ENCODE peak calls at places on chromosomes 16 and 17, in four cellular contexts. X is H9, P is IMR-90, N is H1. C is an unnamed sample.

GRCh38 chr17:53462393-53462811 is 360.3 kb upstream of the KIF2B start:
- DNase-seq in X (no peak), P (no peak), N (no peak), C (no peak)

GRCh38 chr17:10135539-10136257 is 62.7 kb downstream of the GAS7 start:
- DNase-seq in X (no peak), P (peak; percentile 56), N (no peak), C (no peak)

GRCh38 chr16:88844412-88845118 is 12.2 kb downstream of the GALNS start:
- DNase-seq in X (peak; percentile 53), P (no peak), N (no peak), C (peak; percentile 44)

GRCh38 chr16:68416057-68417046 is 32.0 kb downstream of the SMPD3 start:
- DNase-seq in X (no peak), P (no peak), N (no peak), C (no peak)

GRCh38 chr16:87295259-87295658 is 21.9 kb downstream of the C16orf95 start:
- DNase-seq in X (no peak), P (no peak), N (no peak), C (peak; percentile 88)

GRCh38 chr17:14211778-14212177 is 24.9 kb downstream of the CDRT15 start:
- DNase-seq in X (peak; percentile 46), P (no peak), N (peak; percentile 67), C (no peak)

GRCh38 chr16:12395266-12395665 is 408.4 kb downstream of the CPPED1 start:
- DNase-seq in X (no peak), P (peak; percentile 59), N (no peak), C (no peak)

GRCh38 chr16:71855937-71856662 is 10.3 kb downstream of the ATXN1L start:
- DNase-seq in X (no peak), P (no peak), N (no peak), C (no peak)

GRCh38 chr17:50835563-50836231 is at the start of gene WFIKKN2:
- DNase-seq in X (peak; percentile 33), P (no peak), N (no peak), C (no peak)

GRCh38 chr16:4381072-4381934 is 9.7 kb downstream of the VASN start:
- DNase-seq in X (no peak), P (no peak), N (no peak), C (no peak)

GRCh38 chr17:8439681-8440080 is 4.0 kb downstream of the NDEL1 start:
- DNase-seq in X (no peak), P (no peak), N (no peak), C (no peak)
- H3K56ac ChIP-seq in X (no peak overlapping the region), P (no peak overlapping the region), N (no peak overlapping the region), C (no peak overlapping the region)

DNA sequence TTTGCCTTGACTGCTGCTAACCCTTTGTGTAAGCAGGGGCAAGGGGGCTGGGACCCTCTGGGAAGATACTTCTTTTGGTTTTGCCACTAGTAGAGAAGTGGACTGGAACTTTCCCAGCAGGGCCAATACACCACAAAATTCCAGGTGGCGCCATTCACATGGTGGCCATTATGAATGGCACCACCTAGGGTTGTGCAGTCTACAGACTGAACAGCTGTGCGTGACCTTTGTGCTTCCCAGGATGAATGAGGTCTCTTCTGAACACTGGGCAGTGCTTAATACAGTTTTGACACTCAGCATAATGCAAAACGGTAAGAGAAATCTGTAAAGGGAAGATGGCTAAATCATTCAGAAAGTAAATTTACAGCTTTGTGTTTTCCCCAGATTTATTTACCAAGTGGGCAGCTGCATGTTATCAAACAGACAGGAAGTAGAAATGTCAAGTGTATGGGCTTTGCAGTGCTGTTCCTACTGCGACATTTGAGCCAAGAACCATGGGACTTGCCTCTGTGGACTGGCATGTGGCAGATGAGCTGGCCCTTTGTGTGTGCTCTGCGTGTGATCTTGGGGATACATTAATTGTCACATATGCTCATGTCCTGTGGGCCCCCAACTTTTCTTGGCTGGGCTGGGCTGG is 9.2 kb downstream of the SYT17 start:
- DNase-seq in X (no peak), P (no peak), N (no peak), C (no peak)
- H3K56ac ChIP-seq in X (no peak overlapping the region), P (no peak overlapping the region), N (no peak overlapping the region), C (no peak overlapping the region)

GRCh38 chr16:35626051-35626450 is 2166.6 kb downstream of the TP53TG3F start:
- DNase-seq in X (no peak), P (no peak), N (no peak), C (no peak)
- H3K56ac ChIP-seq in X (no peak overlapping the region), P (no peak overlapping the region), N (no peak overlapping the region), C (no peak overlapping the region)

DNA sequence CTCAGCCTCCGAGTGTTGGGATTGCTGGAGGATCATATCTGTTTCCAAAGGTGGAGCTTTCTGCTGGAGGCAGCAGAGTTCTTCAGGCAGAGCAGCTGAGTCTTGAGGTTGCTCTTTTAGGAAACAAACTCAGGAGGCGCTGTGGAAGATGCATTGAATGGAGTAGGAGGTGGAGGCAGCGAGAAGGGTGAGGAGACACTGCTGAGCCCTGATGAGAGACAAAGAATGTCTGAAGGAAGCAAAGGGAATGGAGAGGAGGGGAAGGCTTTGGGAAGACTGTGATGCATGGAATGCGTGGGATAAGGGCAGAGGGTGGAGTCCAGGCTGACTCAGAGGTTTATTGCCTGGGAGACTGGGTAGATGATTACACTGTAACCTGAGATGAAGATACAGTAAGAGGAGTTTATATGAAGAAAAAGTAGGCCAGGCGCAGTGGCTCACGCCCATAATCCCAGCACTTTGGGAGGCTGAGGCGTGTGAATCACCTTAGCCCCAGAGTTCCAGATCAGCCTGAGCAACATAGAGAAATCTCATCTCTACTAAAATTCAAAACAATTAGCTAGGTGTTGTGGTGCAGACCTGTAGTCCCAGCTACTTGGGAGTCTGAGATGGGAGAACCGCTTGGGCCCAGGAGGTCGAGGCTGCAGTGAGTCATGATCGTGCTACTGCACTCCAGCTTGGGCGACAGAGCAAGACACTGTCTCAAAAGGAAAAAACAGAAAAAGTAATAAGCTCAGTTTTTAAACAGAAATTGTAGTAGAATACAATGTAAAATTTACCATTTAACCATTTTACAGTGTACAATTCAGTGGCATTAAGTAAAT is 17.8 kb upstream of the TMEM219 start:
- DNase-seq in X (peak; percentile 80), P (peak; percentile 99), N (no peak), C (peak; percentile 99)
- H3K56ac ChIP-seq in X (no peak overlapping the region), P (peak overlapping the region; percentile 67), N (no peak overlapping the region), C (peak overlapping the region; percentile 25)

GRCh38 chr17:63274156-63274555 is 171.9 kb downstream of the CYB561 start:
- DNase-seq in X (no peak), P (peak; percentile 89), N (no peak), C (no peak)
- H3K56ac ChIP-seq in X (no peak overlapping the region), P (no peak overlapping the region), N (no peak overlapping the region), C (no peak overlapping the region)

GRCh38 chr17:59521465-59522126 is 43.8 kb upstream of the DHX40 start:
- DNase-seq in X (peak; percentile 84), P (peak; percentile 59), N (peak; percentile 89), C (peak; percentile 78)

GRCh38 chr17:59516451-59516850 is 49.0 kb upstream of the DHX40 start:
- DNase-seq in X (no peak), P (no peak), N (no peak), C (peak; percentile 80)

GRCh38 chr17:59519132-59519531 is 46.3 kb upstream of the DHX40 start:
- DNase-seq in X (no peak), P (no peak), N (no peak), C (no peak)

GRCh38 chr17:59525668-59526067 is 39.7 kb upstream of the DHX40 start:
- DNase-seq in X (no peak), P (no peak), N (no peak), C (no peak)

DNA sequence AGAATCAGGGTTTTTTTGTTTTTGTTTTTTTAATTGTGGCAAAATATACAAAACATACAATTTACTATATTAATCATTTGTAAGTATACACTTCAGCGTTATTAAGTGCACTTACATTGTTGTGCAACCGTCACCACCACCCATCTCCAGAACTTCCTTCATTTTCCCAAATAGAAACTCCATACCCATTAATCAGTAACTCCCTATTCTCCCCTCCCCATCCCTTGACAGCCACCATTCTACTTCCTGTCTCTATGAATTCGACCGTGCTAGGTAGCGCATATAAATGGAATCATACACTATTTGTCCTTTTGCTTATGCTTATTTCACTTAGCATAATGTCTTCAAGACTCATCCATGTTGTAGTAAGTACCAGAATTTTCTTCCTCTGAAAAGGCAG is 45.1 kb upstream of the DHX40 start:
- DNase-seq in X (no peak), P (no peak), N (peak; percentile 8), C (no peak)
- H3K56ac ChIP-seq in X (no peak overlapping the region), P (no peak overlapping the region), N (no peak overlapping the region), C (no peak overlapping the region)

DNA sequence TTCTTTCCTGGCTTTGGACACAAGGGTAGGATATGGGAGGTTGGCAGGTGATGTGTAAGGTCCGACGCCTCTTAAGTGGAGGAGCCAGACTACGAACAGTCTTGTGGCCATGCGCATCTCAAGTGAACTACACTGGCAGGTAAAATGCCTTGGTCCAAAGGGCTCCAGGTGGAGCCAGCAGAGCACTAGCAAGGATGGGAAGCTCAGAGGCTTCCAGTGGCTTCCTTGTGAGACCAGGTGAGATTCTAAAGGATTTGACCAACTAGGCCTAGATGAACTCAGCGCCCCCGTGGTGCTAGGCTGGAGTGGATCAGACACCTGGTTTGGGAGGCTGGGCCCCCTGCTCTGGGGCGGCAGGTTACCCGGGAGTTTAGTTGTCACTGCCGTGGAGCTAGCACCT is 984 bp upstream of the RPS2 start:
- DNase-seq in X (no peak), P (no peak), N (no peak), C (no peak)
- H3K56ac ChIP-seq in X (no peak overlapping the region), P (peak overlapping the region; percentile 65), N (peak overlapping the region; percentile 87), C (peak overlapping the region; percentile 99)

DNA sequence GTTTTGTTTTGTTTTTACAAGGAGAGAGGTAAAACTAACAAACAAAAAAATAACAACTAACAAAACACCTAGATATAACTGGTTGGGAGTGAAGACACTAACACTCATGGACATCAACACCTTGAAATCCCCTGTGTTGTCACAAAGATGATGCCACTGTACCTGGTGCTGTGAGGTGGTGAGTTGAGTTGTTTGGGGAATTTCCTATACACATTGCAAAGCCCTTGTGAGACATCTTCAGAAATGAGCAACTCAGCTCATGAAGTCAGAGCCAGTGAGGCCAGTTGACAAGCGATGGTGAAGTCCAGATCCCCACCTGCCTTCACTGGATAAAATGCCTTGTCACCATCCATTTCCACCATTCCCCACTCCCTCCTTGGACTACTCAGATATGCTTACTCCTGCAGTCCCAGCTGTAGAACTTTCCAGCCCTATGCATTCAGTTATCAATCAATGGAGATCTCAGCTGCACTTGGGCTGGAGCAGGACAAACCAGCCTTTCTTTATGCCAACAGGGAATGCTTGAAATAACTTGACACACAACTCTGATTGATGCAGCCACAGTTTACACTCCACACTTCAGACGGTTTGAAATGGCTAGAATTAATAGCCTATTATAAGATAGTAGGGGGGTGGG is 22.1 kb downstream of the ANKFN1 start:
- DNase-seq in X (no peak), P (no peak), N (no peak), C (no peak)
- H3K56ac ChIP-seq in X (no peak overlapping the region), P (peak overlapping the region; percentile 62), N (no peak overlapping the region), C (no peak overlapping the region)

DNA sequence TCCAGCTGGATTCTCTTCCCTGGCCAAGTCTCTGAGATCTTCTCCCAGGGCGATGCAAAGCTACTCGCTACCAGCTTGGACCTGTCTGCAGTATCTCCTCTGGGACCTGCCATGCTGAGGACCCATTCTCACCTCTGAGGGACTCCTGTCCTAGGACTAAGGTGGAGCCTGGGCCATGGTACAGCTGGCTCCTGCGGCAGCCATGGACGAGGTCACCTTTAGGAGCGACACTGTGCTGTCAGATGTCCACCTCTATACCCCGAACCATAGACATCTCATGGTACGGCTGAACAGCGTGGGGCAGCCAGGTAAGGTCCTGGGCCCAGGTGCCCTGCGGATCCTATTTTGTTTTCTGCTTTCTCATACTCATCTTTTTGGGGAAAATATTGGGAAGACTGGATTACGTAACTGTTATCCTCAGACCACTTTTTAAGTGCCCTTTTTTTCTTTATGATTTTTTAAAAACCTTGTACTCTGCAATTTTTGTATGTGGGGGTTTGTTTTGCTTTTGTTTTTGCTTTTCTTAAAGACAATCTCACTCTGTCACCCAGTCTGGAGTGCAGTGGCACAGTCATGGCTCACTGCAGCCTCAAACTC is 4.1 kb downstream of the METTL22 start:
- DNase-seq in X (no peak), P (no peak), N (no peak), C (no peak)
- H3K56ac ChIP-seq in X (no peak overlapping the region), P (no peak overlapping the region), N (no peak overlapping the region), C (no peak overlapping the region)